ENCODE peak calls at places on chromosome 7, in nine cellular contexts. Q, V, Y, S, J, D, C, Z and G are unnamed samples.

GRCh38 chr7:134850048-134850447 is 70.6 kb downstream of the CALD1 start:
- DNase-seq in D (peak), J (no peak), Q (no peak), C (no peak), Y (no peak), S (no peak), Z (no peak), V (no peak), G (no peak)

GRCh38 chr7:84492565-84493034 is 298.0 kb upstream of the SEMA3A start:
- DNase-seq in C (peak), Q (no peak), S (no peak), V (no peak), Y (no peak), Z (no peak), D (peak), J (no peak), G (no peak)

GRCh38 chr7:94908204-94909022 is 1.0 kb downstream of the PPP1R9A start:
- DNase-seq in C (peak), Q (peak), Y (peak), D (peak), S (no peak), Z (no peak), J (peak), V (no peak), G (peak)

GRCh38 chr7:102912742-102913141 is at the start of gene LRRC17:
- DNase-seq in Q (peak), Z (no peak), V (no peak), D (peak), Y (peak), J (no peak), S (no peak), C (no peak), G (no peak)

GRCh38 chr7:101162551-101163280 is 2.7 kb downstream of the VGF start:
- DNase-seq in Q (peak), Z (no peak), J (peak), S (peak), D (peak), V (no peak), C (peak), Y (no peak), G (no peak)

GRCh38 chr7:151814400-151814914 is 62.5 kb downstream of the PRKAG2 start:
- DNase-seq in Q (peak), C (no peak), V (no peak), Z (no peak), J (no peak), Y (no peak), S (no peak), D (no peak), G (no peak)

GRCh38 chr7:117445206-117445605 is 17.9 kb upstream of the ASZ1 start:
- DNase-seq in Z (peak), C (no peak), Q (no peak), Y (no peak), V (no peak), S (no peak), D (peak), J (no peak), G (no peak)

GRCh38 chr7:87152897-87153641 is 816 bp downstream of the DMTF1 start:
- DNase-seq in D (peak), Y (peak), S (no peak), C (peak), Z (peak), Q (peak), J (peak), V (peak), G (no peak)

GRCh38 chr7:38660427-38661099 is 29.4 kb upstream of the AMPH start:
- DNase-seq in D (peak), V (no peak), Q (peak), Y (no peak), J (peak), Z (peak), S (peak), C (peak), G (no peak)

GRCh38 chr7:90771281-90771680 is 175.2 kb downstream of the CDK14 start:
- DNase-seq in Y (no peak), D (peak), Q (no peak), C (no peak), V (no peak), S (no peak), Z (peak), J (no peak), G (no peak)

GRCh38 chr7:128259131-128260056 is 18.3 kb downstream of the LEP start:
- DNase-seq in J (no peak), S (no peak), D (no peak), C (peak), Z (peak), Y (peak), Q (no peak), V (no peak), G (no peak)

GRCh38 chr7:33590902-33591301 is 314.4 kb upstream of the BMPER start:
- DNase-seq in S (no peak), C (no peak), Q (no peak), D (peak), J (no peak), Z (peak), V (no peak), Y (no peak), G (no peak)

GRCh38 chr7:117283779-117284178 is 39.1 kb downstream of the WNT2 start:
- DNase-seq in Y (no peak), C (no peak), D (no peak), J (no peak), S (no peak), Q (no peak), Z (no peak), V (no peak), G (no peak)

GRCh38 chr7:69596723-69597277 is 1.5 kb upstream of the AUTS2 start:
- DNase-seq in Y (no peak), V (peak), D (no peak), Z (no peak), C (no peak), J (no peak), Q (no peak), S (no peak), G (no peak)

GRCh38 chr7:67724435-67724834 is 727.8 kb downstream of the TYW1 start:
- DNase-seq in Q (no peak), Z (no peak), S (no peak), J (no peak), D (no peak), C (no peak), Y (no peak), V (no peak), G (no peak)

GRCh38 chr7:134995239-134996096 is 9.2 kb downstream of the AGBL3 start:
- DNase-seq in Y (no peak), C (no peak), S (peak), Q (no peak), Z (no peak), D (no peak), J (no peak), V (no peak), G (no peak)

GRCh38 chr7:124575181-124575580 is 190.4 kb downstream of the GPR37 start:
- DNase-seq in Z (no peak), J (no peak), D (peak), S (no peak), V (no peak), C (no peak), Q (no peak), Y (no peak), G (no peak)

GRCh38 chr7:154584352-154585252 is 418.3 kb downstream of the PAXIP1 start:
- DNase-seq in Y (no peak), D (no peak), C (no peak), J (peak), Z (no peak), V (no peak), Q (no peak), S (no peak), G (no peak)

GRCh38 chr7:27175005-27175625 is 995 bp upstream of the HOXA10 start:
- DNase-seq in J (no peak), S (no peak), Y (peak), V (peak), C (peak), Z (no peak), Q (peak), D (no peak), G (no peak)

GRCh38 chr7:22751341-22751740 is 24.3 kb downstream of the IL6 start:
- DNase-seq in Z (no peak), Q (no peak), J (no peak), S (no peak), Y (no peak), C (no peak), D (no peak), V (no peak), G (no peak)

GRCh38 chr7:131235489-131236317 is 92.0 kb upstream of the MKLN1 start:
- DNase-seq in V (peak), J (peak), Z (peak), S (no peak), C (no peak), Q (no peak), Y (no peak), D (peak), G (no peak)

GRCh38 chr7:43942997-43943701 is 16.9 kb downstream of the UBE2D4 start:
- DNase-seq in C (peak), Q (no peak), D (no peak), Z (peak), V (no peak), J (no peak), S (no peak), Y (no peak), G (no peak)

GRCh38 chr7:138981332-138982203 is at the start of gene KIAA1549:
- DNase-seq in C (peak), V (peak), Q (peak), Z (peak), S (peak), D (peak), Y (peak), J (peak), G (peak)
- TF ChIP-seq CTCF in C (peak), V (peak), Q (no peak), Z (peak), S (peak), D (no peak), Y (no peak), J (peak), G (peak)

GRCh38 chr7:3399858-3400257 is 98.8 kb downstream of the SDK1 start:
- DNase-seq in Q (peak), Z (peak), C (peak), S (peak), J (peak), V (no peak), Y (no peak), D (peak), G (no peak)
- TF ChIP-seq CTCF in Q (no peak), Z (peak), C (peak), S (peak), J (peak), V (no peak), Y (no peak), D (peak), G (peak)

DNA sequence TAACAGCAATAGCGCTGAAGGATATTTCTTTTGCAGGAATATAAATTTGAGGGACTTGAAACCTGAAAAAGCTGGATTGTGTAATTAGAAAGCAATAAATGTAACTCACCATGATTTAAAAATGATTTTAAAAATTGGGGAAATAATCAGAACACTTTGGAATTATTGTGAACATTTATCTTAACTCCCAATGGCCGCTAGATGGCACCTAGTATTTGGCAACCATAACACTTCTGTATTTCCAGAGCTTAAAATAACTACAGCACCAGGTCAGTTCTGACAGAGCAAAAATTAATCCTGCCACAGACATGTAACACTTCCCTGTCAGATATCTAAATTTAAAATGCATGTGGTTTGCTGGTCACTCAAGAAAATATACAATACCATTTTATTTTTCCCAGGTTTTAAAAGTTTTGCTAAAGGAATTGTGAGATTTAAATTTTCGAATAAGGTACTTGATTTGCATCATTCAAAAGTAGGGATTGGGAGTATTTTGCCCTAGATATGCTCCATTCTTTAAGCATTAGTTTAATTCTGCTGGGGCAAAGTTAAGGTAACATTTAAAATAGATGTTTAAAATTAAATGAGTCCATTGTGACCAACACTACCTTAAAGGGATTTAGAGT is 144.5 kb downstream of the PPP1R3A start:
- DNase-seq in S (peak), D (peak), C (peak), Y (no peak), Q (peak), Z (peak), V (no peak), J (peak), G (no peak)
- TF ChIP-seq CTCF in S (peak), D (peak), C (peak), Y (peak), Q (peak), Z (peak), V (peak), J (peak), G (peak)

GRCh38 chr7:64206903-64207302 is at the start of gene ZNF735:
- DNase-seq in S (no peak), Y (no peak), Q (no peak), D (no peak), J (no peak), C (no peak), V (no peak), Z (no peak), G (no peak)
- TF ChIP-seq CTCF in S (no peak), Y (no peak), Q (no peak), D (no peak), J (no peak), C (no peak), V (no peak), Z (no peak), G (no peak)